ENCODE peak calls at places on chromosomes 4 and X, in nine cellular contexts. J is NB4, O is kidney epithelial cell, M is PC-3, X is right lobe of liver, D is breast epithelium, P is fibroblast of pulmonary artery, B is OCI-LY7, H is ovary. W is an unnamed sample.

GRCh38 chrX:41889317-41890025 is 33.9 kb downstream of the CASK start:
- DNase-seq in J (no peak), O (no peak), M (peak), X (no peak), D (no peak), P (peak), B (no peak), H (no peak), W (no peak)

GRCh38 chrX:69884210-69884609 is 165.5 kb downstream of the AWAT2 start:
- DNase-seq in J (no peak), O (no peak), M (no peak), X (no peak), D (no peak), P (no peak), B (no peak), H (no peak), W (no peak)

GRCh38 chr4:48047896-48048295 is 31.3 kb downstream of the NIPAL1 start:
- DNase-seq in J (no peak), O (no peak), M (no peak), X (peak), D (no peak), P (no peak), B (peak), H (no peak), W (no peak)

GRCh38 chr4:25938251-25939186 is 24.5 kb downstream of the SMIM20 start:
- DNase-seq in J (peak), O (peak), M (peak), X (no peak), D (no peak), P (peak), B (no peak), H (no peak), W (no peak)

GRCh38 chr4:131613086-131613823 is 1535.8 kb upstream of the PCDH10 start:
- DNase-seq in J (no peak), O (no peak), M (no peak), X (no peak), D (no peak), P (no peak), B (no peak), H (no peak), W (no peak)

GRCh38 chrX:46750829-46751228 is 8.1 kb downstream of the SLC9A7 start:
- DNase-seq in J (no peak), O (no peak), M (peak), X (no peak), D (no peak), P (no peak), B (no peak), H (no peak), W (no peak)

GRCh38 chr4:121069419-121069818 is 2.9 kb downstream of the NDNF start:
- DNase-seq in J (no peak), O (no peak), M (no peak), X (no peak), D (no peak), P (no peak), B (no peak), H (no peak), W (no peak)

GRCh38 chrX:110847334-110847733 is 51.7 kb upstream of the CHRDL1 start:
- DNase-seq in J (peak), O (no peak), M (peak), X (no peak), D (no peak), P (peak), B (peak), H (no peak), W (peak)

GRCh38 chr4:108192056-108192455 is 23.3 kb upstream of the LEF1 start:
- DNase-seq in J (peak), O (no peak), M (no peak), X (no peak), D (no peak), P (no peak), B (no peak), H (no peak), W (no peak)

GRCh38 chrX:85964744-85965143 is 82.6 kb downstream of the CHM start:
- DNase-seq in J (no peak), O (no peak), M (no peak), X (no peak), D (no peak), P (peak), B (no peak), H (no peak), W (peak)

GRCh38 chr4:114264877-114265291 is 285.4 kb upstream of the ARSJ start:
- DNase-seq in J (no peak), O (no peak), M (peak), X (no peak), D (no peak), P (no peak), B (no peak), H (no peak), W (no peak)

GRCh38 chr4:9942921-9943600 is 78.2 kb downstream of the SLC2A9 start:
- DNase-seq in J (no peak), O (no peak), M (no peak), X (no peak), D (no peak), P (no peak), B (no peak), H (no peak), W (no peak)

GRCh38 chrX:39258331-39258730 is 457.1 kb downstream of the MID1IP1 start:
- DNase-seq in J (no peak), O (no peak), M (no peak), X (no peak), D (no peak), P (no peak), B (no peak), H (no peak), W (no peak)

GRCh38 chr4:120071192-120071795 is 4.6 kb upstream of the MAD2L1 start:
- DNase-seq in J (peak), O (no peak), M (peak), X (no peak), D (no peak), P (peak), B (peak), H (no peak), W (peak)

GRCh38 chr4:184812651-184813181 is 13.1 kb downstream of the ACSL1 start:
- DNase-seq in J (no peak), O (no peak), M (peak), X (no peak), D (no peak), P (peak), B (no peak), H (no peak), W (no peak)

GRCh38 chr4:42278709-42279324 is 118.5 kb upstream of the SHISA3 start:
- DNase-seq in J (no peak), O (no peak), M (no peak), X (no peak), D (no peak), P (no peak), B (no peak), H (no peak), W (no peak)

GRCh38 chr4:158914178-158914577 is 145.4 kb downstream of the FNIP2 start:
- DNase-seq in J (no peak), O (peak), M (peak), X (no peak), D (no peak), P (peak), B (no peak), H (no peak), W (peak)

GRCh38 chr4:121380448-121381147 is at the start of gene QRFPR:
- DNase-seq in J (no peak), O (no peak), M (no peak), X (no peak), D (no peak), P (no peak), B (no peak), H (no peak), W (no peak)

GRCh38 chr4:180909279-180909678 is 1333.9 kb upstream of the TENM3 start:
- DNase-seq in J (peak), O (no peak), M (peak), X (no peak), D (no peak), P (no peak), B (peak), H (no peak), W (no peak)

GRCh38 chrX:100647739-100648138 is 3.7 kb downstream of the SRPX2 start:
- DNase-seq in J (no peak), O (no peak), M (peak), X (no peak), D (no peak), P (peak), B (no peak), H (no peak), W (no peak)

GRCh38 chrX:33211356-33212254 is at the start of gene DMD:
- DNase-seq in J (no peak), O (peak), M (no peak), X (no peak), D (peak), P (peak), B (no peak), H (peak), W (peak)

GRCh38 chr4:4791299-4791798 is 68.1 kb upstream of the MSX1 start:
- DNase-seq in J (no peak), O (no peak), M (no peak), X (no peak), D (no peak), P (no peak), B (no peak), H (no peak), W (no peak)

GRCh38 chrX:123087326-123087725 is 96.8 kb upstream of the GRIA3 start:
- DNase-seq in J (peak), O (peak), M (peak), X (no peak), D (no peak), P (peak), B (no peak), H (no peak), W (no peak)

GRCh38 chrX:39766085-39766726 is 331.6 kb downstream of the BCOR start:
- DNase-seq in J (no peak), O (no peak), M (no peak), X (no peak), D (no peak), P (no peak), B (peak), H (no peak), W (no peak)

GRCh38 chr4:139018971-139019758 is 3.6 kb downstream of the NOCT start:
- DNase-seq in J (no peak), O (no peak), M (no peak), X (no peak), D (no peak), P (no peak), B (no peak), H (no peak), W (no peak)
- H3K4me3 ChIP-seq in J (peak), O (no peak), M (peak), X (no peak), D (no peak), P (no peak), B (peak), H (no peak), W (peak)

DNA sequence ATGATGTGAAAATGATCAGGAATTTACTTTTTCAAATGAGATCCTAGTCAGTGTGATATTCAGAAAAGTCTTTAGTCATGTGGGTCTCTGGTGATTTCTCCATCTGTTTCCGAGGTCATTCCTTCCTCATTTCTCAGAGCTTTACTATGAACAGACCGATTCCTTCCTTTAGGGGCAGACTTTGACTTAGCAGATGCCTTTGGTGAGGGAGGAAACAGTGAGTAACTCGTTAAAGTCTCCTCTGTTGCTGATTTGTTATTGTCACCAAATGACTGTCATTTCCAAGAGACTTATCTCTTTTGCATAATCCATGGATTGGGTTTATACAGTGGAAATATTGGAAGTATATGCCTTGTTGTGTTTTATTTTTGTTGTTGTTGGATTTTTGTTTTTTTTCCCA is 76.2 kb upstream of the CD99 start:
- DNase-seq in J (peak), O (peak), M (peak), X (no peak), D (no peak), P (peak), B (no peak), H (no peak), W (peak)
- TF ChIP-seq CTCF in J (peak), O (peak), M (no peak), X (no peak), D (no peak), P (peak), B (no peak), H (peak), W (peak)

GRCh38 chrX:57595381-57595811 is 3.6 kb downstream of the ZXDB start:
- DNase-seq in J (no peak), O (peak), M (peak), X (no peak), D (no peak), P (peak), B (no peak), H (peak), W (peak)
- H3K4me3 ChIP-seq in J (peak), O (no peak), M (peak), X (peak), D (peak), P (peak), B (peak), H (no peak), W (no peak)

GRCh38 chrX:112874140-112874539 is 33.5 kb upstream of the AMOT start:
- DNase-seq in J (no peak), O (no peak), M (peak), X (no peak), D (no peak), P (peak), B (no peak), H (no peak), W (no peak)
- TF ChIP-seq CTCF in J (no peak), O (no peak), M (no peak), X (no peak), D (no peak), P (peak), B (peak), H (no peak), W (no peak)

DNA sequence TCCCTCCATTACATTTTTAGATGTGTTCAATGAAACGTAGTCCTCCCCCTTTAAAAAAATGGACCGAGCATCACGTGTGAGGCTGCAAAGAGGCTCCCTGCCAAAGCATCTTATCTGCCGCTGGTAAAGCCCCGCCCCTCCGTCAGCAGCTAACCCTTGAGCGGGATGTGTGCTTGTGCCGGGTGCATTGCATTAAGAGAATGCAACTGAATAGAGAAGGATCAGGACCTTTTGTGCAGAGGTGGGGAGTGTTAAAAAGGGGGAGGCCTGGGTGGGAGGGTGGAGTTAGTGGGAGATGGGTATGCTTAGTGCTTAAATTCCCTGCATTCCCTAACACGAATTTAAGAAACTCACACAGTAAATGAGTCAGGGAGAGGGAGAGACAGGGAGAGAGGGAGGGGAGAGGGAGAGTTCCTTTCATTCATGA is 66.0 kb downstream of the TBL1X start:
- DNase-seq in J (no peak), O (peak), M (peak), X (peak), D (no peak), P (peak), B (peak), H (peak), W (peak)
- H3K4me3 ChIP-seq in J (no peak), O (no peak), M (no peak), X (no peak), D (peak), P (no peak), B (peak), H (no peak), W (no peak)